ENCODE peak calls at places on chromosomes 3 and 15, in eight cellular contexts. K is T-helper 1 cell, R is SW 1271, J is NCI-H1105, P is kidney glomerular epithelial cell, V is adipocyte, D is Daoy, H is NCI-H1092. E is an unnamed sample.

GRCh38 chr3:51718547-51719412 is 11.9 kb downstream of the GRM2 start:
- DNase-seq in H (peak), K (peak), D (peak), V (peak), P (peak), R (no peak), J (peak), E (peak)

GRCh38 chr3:126111566-126112475 is 27.9 kb upstream of the SLC41A3 start:
- DNase-seq in H (no peak), K (no peak), R (no peak), V (no peak), J (no peak), P (no peak), D (no peak), E (no peak)

GRCh38 chr3:112811917-112812660 is 34.6 kb downstream of the CD200R1L start:
- DNase-seq in V (no peak), H (no peak), D (no peak), K (no peak), P (no peak), R (no peak), J (no peak), E (no peak)

GRCh38 chr3:126063358-126063965 is 20.5 kb downstream of the SLC41A3 start:
- DNase-seq in P (no peak), H (no peak), R (no peak), J (no peak), K (no peak), D (no peak), V (no peak), E (no peak)

GRCh38 chr3:94794563-94794962 is 731.7 kb downstream of the NSUN3 start:
- DNase-seq in K (no peak), V (no peak), H (no peak), D (no peak), P (no peak), R (no peak), J (no peak), E (no peak)

GRCh38 chr3:161222662-161223061 is 1.6 kb downstream of the NMD3 start:
- DNase-seq in V (peak), J (no peak), H (no peak), P (no peak), K (no peak), R (no peak), D (no peak), E (no peak)

GRCh38 chr3:53161820-53162671 is 1.0 kb downstream of the PRKCD start:
- DNase-seq in V (peak), H (no peak), K (peak), R (no peak), J (no peak), D (peak), P (peak), E (no peak)

GRCh38 chr15:40344631-40345120 is 3.9 kb upstream of the CCDC9B start:
- DNase-seq in K (peak), J (peak), P (peak), V (peak), H (no peak), D (peak), R (no peak), E (peak)

GRCh38 chr3:193884652-193885051 is 251.3 kb upstream of the HES1 start:
- DNase-seq in K (no peak), H (no peak), R (no peak), P (no peak), V (no peak), D (no peak), J (no peak), E (no peak)

GRCh38 chr3:25156526-25157075 is 271.5 kb upstream of the RARB start:
- DNase-seq in J (no peak), V (peak), R (no peak), H (no peak), D (peak), P (peak), K (no peak), E (no peak)

GRCh38 chr15:56930663-56931313 is 12.3 kb downstream of the TCF12 start:
- DNase-seq in J (no peak), D (no peak), R (no peak), K (no peak), P (no peak), H (no peak), V (peak), E (no peak)

GRCh38 chr15:74378853-74379252 is 11.4 kb upstream of the CYP11A1 start:
- DNase-seq in H (no peak), K (no peak), P (peak), D (peak), V (peak), J (no peak), R (no peak), E (no peak)

GRCh38 chr3:193530231-193531165 is 24.2 kb downstream of the ATP13A4 start:
- DNase-seq in K (no peak), H (no peak), V (no peak), P (no peak), D (no peak), J (no peak), R (no peak), E (no peak)

GRCh38 chr15:66619152-66619903 is 53.5 kb upstream of the LCTL start:
- DNase-seq in K (peak), P (peak), D (peak), V (peak), R (peak), H (no peak), J (peak), E (peak)

GRCh38 chr15:87722941-87723691 is 533.4 kb downstream of the NTRK3 start:
- DNase-seq in K (no peak), P (peak), J (peak), V (no peak), D (peak), H (peak), R (no peak), E (no peak)

GRCh38 chr3:10968390-10968789 is 24.2 kb upstream of the SLC6A1 start:
- DNase-seq in V (no peak), D (no peak), H (peak), K (no peak), P (no peak), J (no peak), R (no peak), E (no peak)

GRCh38 chr3:33035596-33035995 is 61.4 kb downstream of the GLB1 start:
- DNase-seq in P (peak), R (no peak), V (peak), K (no peak), J (no peak), H (no peak), D (no peak), E (no peak)

GRCh38 chr15:77546870-77547269 is 85.8 kb downstream of the LINGO1 start:
- DNase-seq in V (no peak), H (no peak), K (no peak), D (no peak), P (no peak), J (no peak), R (no peak), E (no peak)

E was measured in HepG2.